ENCODE peak calls at places on chromosome 2, in five cellular contexts. F, P, Z, W and B are unnamed samples.

GRCh38 chr2:196233033-196233807 is 61.8 kb upstream of the STK17B start:
- DNase-seq in F (no peak), P (no peak), Z (peak), W (peak), B (peak)

GRCh38 chr2:187982668-187983067 is 309.0 kb upstream of the GULP1 start:
- DNase-seq in F (no peak), P (no peak), Z (peak), W (peak), B (peak)

GRCh38 chr2:55048925-55049793 is 1.1 kb downstream of the RTN4 start:
- DNase-seq in F (peak), P (peak), Z (peak), W (peak), B (peak)

GRCh38 chr2:38057651-38058410 is 18.1 kb downstream of the CYP1B1 start:
- DNase-seq in F (no peak), P (no peak), Z (peak), W (no peak), B (no peak)

GRCh38 chr2:215830313-215830712 is 183.0 kb downstream of the MREG start:
- DNase-seq in F (no peak), P (no peak), Z (peak), W (peak), B (peak)

GRCh38 chr2:133755515-133756311 is 187.4 kb upstream of the NCKAP5 start:
- DNase-seq in F (no peak), P (no peak), Z (no peak), W (no peak), B (peak)

GRCh38 chr2:60964651-60965513 is 52.6 kb upstream of the PEX13 start:
- DNase-seq in F (no peak), P (no peak), Z (no peak), W (no peak), B (no peak)

GRCh38 chr2:19623488-19623887 is 265.1 kb upstream of the OSR1 start:
- DNase-seq in F (no peak), P (no peak), Z (peak), W (no peak), B (peak)

GRCh38 chr2:172655091-172655837 is 80.4 kb upstream of the RAPGEF4 start:
- DNase-seq in F (no peak), P (no peak), Z (peak), W (no peak), B (peak)

GRCh38 chr2:233584210-233584609 is 17.6 kb upstream of the USP40 start:
- DNase-seq in F (no peak), P (no peak), Z (no peak), W (no peak), B (no peak)

GRCh38 chr2:235639387-235639786 is 145.5 kb downstream of the AGAP1 start:
- DNase-seq in F (no peak), P (no peak), Z (peak), W (peak), B (peak)

GRCh38 chr2:217551229-217551909 is 451.4 kb downstream of the TNS1 start:
- DNase-seq in F (no peak), P (no peak), Z (peak), W (peak), B (peak)

GRCh38 chr2:172512810-172513523 is 42.9 kb upstream of the PDK1 start:
- DNase-seq in F (no peak), P (no peak), Z (no peak), W (no peak), B (no peak)

GRCh38 chr2:29206941-29207340 is 91.7 kb downstream of the CLIP4 start:
- DNase-seq in F (no peak), P (no peak), Z (no peak), W (no peak), B (no peak)

GRCh38 chr2:100928235-100928634 is 73.9 kb upstream of the RPL31 start:
- DNase-seq in F (no peak), P (no peak), Z (no peak), W (no peak), B (no peak)

GRCh38 chr2:20153131-20153851 is 71.6 kb downstream of the SDC1 start:
- DNase-seq in F (no peak), P (no peak), Z (no peak), W (no peak), B (no peak)

GRCh38 chr2:129296401-129297343 is 682.8 kb upstream of the RAB6C start:
- DNase-seq in F (no peak), P (no peak), Z (no peak), W (no peak), B (no peak)

GRCh38 chr2:216149741-216150140 is 40.6 kb downstream of the XRCC5 start:
- DNase-seq in F (no peak), P (no peak), Z (peak), W (no peak), B (no peak)

GRCh38 chr2:96547751-96548161 is 11.2 kb downstream of the ARID5A start:
- DNase-seq in F (no peak), P (no peak), Z (no peak), W (no peak), B (no peak)

GRCh38 chr2:217711236-217711635 is 291.6 kb downstream of the TNS1 start:
- DNase-seq in F (no peak), P (no peak), Z (peak), W (no peak), B (no peak)

GRCh38 chr2:231926761-231927565 is 767 bp upstream of the NPPC start:
- DNase-seq in F (no peak), P (no peak), Z (peak), W (peak), B (no peak)

GRCh38 chr2:174334278-174334715 is 457 bp upstream of the SP9 start:
- DNase-seq in F (no peak), P (no peak), Z (no peak), W (no peak), B (peak)

GRCh38 chr2:100482741-100483140 is 12.5 kb downstream of the NMS start:
- DNase-seq in F (no peak), P (no peak), Z (peak), W (no peak), B (no peak)

GRCh38 chr2:229410946-229411345 is 139.9 kb upstream of the PID1 start:
- DNase-seq in F (no peak), P (no peak), Z (peak), W (no peak), B (no peak)

GRCh38 chr2:217360781-217361485 is 501.1 kb upstream of the TNP1 start:
- DNase-seq in F (no peak), P (no peak), Z (peak), W (peak), B (peak)

GRCh38 chr2:201406077-201406662 is 45.1 kb downstream of the TRAK2 start:
- DNase-seq in F (no peak), P (no peak), Z (peak), W (no peak), B (peak)

GRCh38 chr2:104518256-104518655 is 335.7 kb upstream of the POU3F3 start:
- DNase-seq in F (no peak), P (no peak), Z (no peak), W (no peak), B (no peak)

GRCh38 chr2:96685592-96686459 is 43.3 kb downstream of the FER1L5 start:
- DNase-seq in F (no peak), P (no peak), Z (no peak), W (no peak), B (no peak)

GRCh38 chr2:11639503-11639902 is 30.5 kb downstream of the NTSR2 start:
- DNase-seq in F (no peak), P (no peak), Z (no peak), W (no peak), B (no peak)

GRCh38 chr2:197131558-197131855 is 179.1 kb downstream of the ANKRD44 start:
- DNase-seq in F (no peak), P (no peak), Z (no peak), W (no peak), B (no peak)

GRCh38 chr2:215619989-215620388 is 184.1 kb upstream of the FN1 start:
- DNase-seq in F (no peak), P (no peak), Z (no peak), W (peak), B (no peak)

GRCh38 chr2:18721038-18721922 is 131.9 kb upstream of the NT5C1B start:
- DNase-seq in F (no peak), P (no peak), Z (no peak), W (no peak), B (no peak)